ENCODE peak calls at places on chromosomes 11 and 22, in five cellular contexts. One of them, this sample, is unnamed.
A peak's percentile ranks its signal among the peaks of the same experiment; 100 is the strongest.

GRCh38 chr22:32331236-32331917 is 26.3 kb upstream of the RFPL3 start:
- DNase-seq in HT-29: no peak
- DNase-seq in ovary: no peak
- DNase-seq in substantia nigra: no peak
- DNase-seq in stimulated activated CD4-positive, alpha-beta T cell treated with anti-CD3 and anti-CD28 coated beads, TNF-alpha, amount 100 ng/mL, for 1 hour: no peak
- DNase-seq in this sample: no peak

GRCh38 chr11:132220464-132220863 is 850.0 kb downstream of the NTM start:
- DNase-seq in substantia nigra: no peak
- DNase-seq in stimulated activated CD4-positive, alpha-beta T cell treated with anti-CD3 and anti-CD28 coated beads, TNF-alpha, amount 100 ng/mL, for 1 hour: no peak
- DNase-seq in HT-29: no peak
- DNase-seq in ovary: no peak
- DNase-seq in this sample: no peak

GRCh38 chr11:130022799-130023198 is 20.2 kb upstream of the PRDM10 start:
- DNase-seq in substantia nigra: no peak
- DNase-seq in HT-29: no peak
- DNase-seq in ovary: no peak
- DNase-seq in stimulated activated CD4-positive, alpha-beta T cell treated with anti-CD3 and anti-CD28 coated beads, TNF-alpha, amount 100 ng/mL, for 1 hour: no peak
- DNase-seq in this sample: no peak

GRCh38 chr11:437228-437870 is 4.5 kb downstream of the ANO9 start:
- DNase-seq in substantia nigra: no peak
- DNase-seq in HT-29: no peak
- DNase-seq in ovary: no peak
- DNase-seq in stimulated activated CD4-positive, alpha-beta T cell treated with anti-CD3 and anti-CD28 coated beads, TNF-alpha, amount 100 ng/mL, for 1 hour: no peak
- DNase-seq in this sample: no peak

GRCh38 chr11:64566042-64566914 is 24.7 kb upstream of the SLC22A12 start:
- DNase-seq in stimulated activated CD4-positive, alpha-beta T cell treated with anti-CD3 and anti-CD28 coated beads, TNF-alpha, amount 100 ng/mL, for 1 hour: no peak
- DNase-seq in substantia nigra: peak; percentile 24
- DNase-seq in HT-29: peak; percentile 88
- DNase-seq in ovary: peak; percentile 86
- DNase-seq in this sample: peak; percentile 99

GRCh38 chr22:38881464-38881871 is 9.5 kb upstream of the CBX6 start:
- DNase-seq in ovary: peak; percentile 88
- DNase-seq in HT-29: no peak
- DNase-seq in stimulated activated CD4-positive, alpha-beta T cell treated with anti-CD3 and anti-CD28 coated beads, TNF-alpha, amount 100 ng/mL, for 1 hour: no peak
- DNase-seq in substantia nigra: no peak
- DNase-seq in this sample: no peak

GRCh38 chr22:50190182-50190951 is 4.7 kb downstream of the TRABD start:
- DNase-seq in ovary: peak; percentile 64
- DNase-seq in substantia nigra: peak; percentile 48
- DNase-seq in stimulated activated CD4-positive, alpha-beta T cell treated with anti-CD3 and anti-CD28 coated beads, TNF-alpha, amount 100 ng/mL, for 1 hour: peak; percentile 68
- DNase-seq in HT-29: peak; percentile 84
- DNase-seq in this sample: no peak

GRCh38 chr11:101034076-101034475 is 95.5 kb downstream of the PGR start:
- DNase-seq in ovary: peak; percentile 79
- DNase-seq in stimulated activated CD4-positive, alpha-beta T cell treated with anti-CD3 and anti-CD28 coated beads, TNF-alpha, amount 100 ng/mL, for 1 hour: no peak
- DNase-seq in substantia nigra: no peak
- DNase-seq in HT-29: no peak
- DNase-seq in this sample: no peak

GRCh38 chr11:75931124-75931523 is 116.1 kb downstream of the UVRAG start:
- DNase-seq in stimulated activated CD4-positive, alpha-beta T cell treated with anti-CD3 and anti-CD28 coated beads, TNF-alpha, amount 100 ng/mL, for 1 hour: no peak
- DNase-seq in substantia nigra: no peak
- DNase-seq in HT-29: no peak
- DNase-seq in ovary: no peak
- DNase-seq in this sample: no peak

GRCh38 chr11:41053894-41054293 is 405.6 kb downstream of the LRRC4C start:
- DNase-seq in HT-29: no peak
- DNase-seq in stimulated activated CD4-positive, alpha-beta T cell treated with anti-CD3 and anti-CD28 coated beads, TNF-alpha, amount 100 ng/mL, for 1 hour: no peak
- DNase-seq in substantia nigra: no peak
- DNase-seq in ovary: no peak
- DNase-seq in this sample: no peak

GRCh38 chr11:9144828-9145227 is 53.4 kb upstream of the SCUBE2 start:
- DNase-seq in substantia nigra: no peak
- DNase-seq in HT-29: no peak
- DNase-seq in stimulated activated CD4-positive, alpha-beta T cell treated with anti-CD3 and anti-CD28 coated beads, TNF-alpha, amount 100 ng/mL, for 1 hour: no peak
- DNase-seq in ovary: no peak
- DNase-seq in this sample: no peak

GRCh38 chr22:24105018-24105360 is 76.3 kb upstream of the SUSD2 start:
- DNase-seq in substantia nigra: no peak
- DNase-seq in HT-29: no peak
- DNase-seq in ovary: no peak
- DNase-seq in stimulated activated CD4-positive, alpha-beta T cell treated with anti-CD3 and anti-CD28 coated beads, TNF-alpha, amount 100 ng/mL, for 1 hour: no peak
- DNase-seq in this sample: no peak

GRCh38 chr11:13030857-13031256 is 21.7 kb downstream of the RASSF10 start:
- DNase-seq in substantia nigra: no peak
- DNase-seq in HT-29: peak; percentile 67
- DNase-seq in ovary: no peak
- DNase-seq in stimulated activated CD4-positive, alpha-beta T cell treated with anti-CD3 and anti-CD28 coated beads, TNF-alpha, amount 100 ng/mL, for 1 hour: no peak
- DNase-seq in this sample: peak; percentile 14

GRCh38 chr11:78138694-78139421 is 568 bp downstream of the ALG8 start:
- DNase-seq in substantia nigra: no peak
- DNase-seq in HT-29: peak; percentile 81
- DNase-seq in stimulated activated CD4-positive, alpha-beta T cell treated with anti-CD3 and anti-CD28 coated beads, TNF-alpha, amount 100 ng/mL, for 1 hour: no peak
- DNase-seq in ovary: no peak
- DNase-seq in this sample: no peak

GRCh38 chr11:83272627-83273026 is 13.5 kb downstream of the CCDC90B start:
- DNase-seq in substantia nigra: no peak
- DNase-seq in ovary: no peak
- DNase-seq in stimulated activated CD4-positive, alpha-beta T cell treated with anti-CD3 and anti-CD28 coated beads, TNF-alpha, amount 100 ng/mL, for 1 hour: no peak
- DNase-seq in HT-29: no peak
- DNase-seq in this sample: no peak

GRCh38 chr11:31997955-31998354 is 92.9 kb upstream of the RCN1 start:
- DNase-seq in HT-29: peak; percentile 18
- DNase-seq in substantia nigra: no peak
- DNase-seq in stimulated activated CD4-positive, alpha-beta T cell treated with anti-CD3 and anti-CD28 coated beads, TNF-alpha, amount 100 ng/mL, for 1 hour: no peak
- DNase-seq in ovary: no peak
- DNase-seq in this sample: no peak

This sample was measured in HepG2.